ENCODE peak calls at places on chromosomes 1 and 21, in ten cellular contexts. I is endodermal cell, O is ovary, K is thoracic aorta, J is Caco-2, R is psoas muscle, S is PC-3, Z is Karpas-422, A is NT2/D1, P is lower lobe of right lung. M is an unnamed sample. For H3K27me3 and H3K36me3, the result is how much of the 10 kb centered on the place peaks cover.

GRCh38 chr1:201085902-201086735 is 26.1 kb downstream of the CACNA1S start:
- DNase-seq in I (peak), O (peak), K (no peak), J (peak), R (peak), S (peak), Z (peak), A (peak), P (peak), M (peak)

GRCh38 chr1:215710340-215710971 is 143.4 kb downstream of the KCTD3 start:
- DNase-seq in I (peak), O (no peak), K (no peak), J (peak), R (no peak), S (peak), Z (peak), A (peak), P (no peak), M (peak)

GRCh38 chr1:209761021-209761635 is 5.3 kb downstream of the TRAF3IP3 start:
- DNase-seq in I (no peak), O (no peak), K (no peak), J (no peak), R (no peak), S (no peak), Z (no peak), A (no peak), P (no peak), M (no peak)

GRCh38 chr21:42552407-42553336 is 39.0 kb downstream of the SLC37A1 start:
- DNase-seq in I (peak), O (no peak), K (no peak), J (no peak), R (no peak), S (no peak), Z (no peak), A (no peak), P (peak), M (peak)

GRCh38 chr1:205365945-205366463 is 9.3 kb upstream of the KLHDC8A start:
- DNase-seq in I (peak), O (no peak), K (no peak), J (no peak), R (no peak), S (peak), Z (no peak), A (no peak), P (no peak), M (no peak)

GRCh38 chr1:23478896-23479790 is 4.8 kb downstream of the ASAP3 start:
- DNase-seq in I (no peak), O (peak), K (peak), J (peak), R (peak), S (peak), Z (peak), A (no peak), P (peak), M (no peak)

GRCh38 chr21:44940116-44940631 is 345 bp downstream of the SLX9 start:
- DNase-seq in I (no peak), O (no peak), K (no peak), J (no peak), R (no peak), S (no peak), Z (peak), A (no peak), P (peak), M (no peak)

GRCh38 chr1:174931214-174931613 is 68.5 kb upstream of the CACYBP start:
- DNase-seq in I (no peak), O (no peak), K (no peak), J (no peak), R (no peak), S (peak), Z (no peak), A (no peak), P (no peak), M (no peak)

GRCh38 chr1:94634977-94635416 is 93.4 kb upstream of the F3 start:
- DNase-seq in I (no peak), O (no peak), K (no peak), J (no peak), R (no peak), S (no peak), Z (no peak), A (no peak), P (no peak), M (no peak)

GRCh38 chr1:83996621-83997020 is 2.3 kb downstream of the TTLL7 start:
- DNase-seq in I (no peak), O (no peak), K (no peak), J (no peak), R (no peak), S (no peak), Z (no peak), A (no peak), P (no peak), M (no peak)

GRCh38 chr1:98119793-98120192 is 199.0 kb upstream of the DPYD start:
- DNase-seq in I (peak), O (no peak), K (no peak), J (peak), R (no peak), S (peak), Z (peak), A (peak), P (no peak), M (peak)

GRCh38 chr1:102318104-102318806 is 321.5 kb upstream of the OLFM3 start:
- DNase-seq in I (no peak), O (no peak), K (no peak), J (no peak), R (no peak), S (no peak), Z (no peak), A (no peak), P (no peak), M (no peak)

GRCh38 chr1:169240449-169241242 is 127.0 kb downstream of the NME7 start:
- DNase-seq in I (no peak), O (no peak), K (no peak), J (no peak), R (no peak), S (peak), Z (no peak), A (no peak), P (no peak), M (no peak)

GRCh38 chr21:35217504-35218060 is 168.5 kb upstream of the RUNX1 start:
- DNase-seq in I (peak), O (no peak), K (no peak), J (peak), R (no peak), S (peak), Z (no peak), A (peak), P (no peak), M (peak)

GRCh38 chr1:4690951-4691675 is 36.7 kb downstream of the AJAP1 start:
- DNase-seq in I (no peak), O (no peak), K (no peak), J (no peak), R (no peak), S (peak), Z (no peak), A (no peak), P (no peak), M (peak)

GRCh38 chr21:31732891-31733520 is 1.1 kb upstream of the SCAF4 start:
- DNase-seq in I (peak), O (peak), K (no peak), J (peak), R (no peak), S (no peak), Z (peak), A (peak), P (no peak), M (peak)

GRCh38 chr1:78520216-78520615 is 29.4 kb downstream of the PTGFR start:
- DNase-seq in I (no peak), O (no peak), K (no peak), J (no peak), R (no peak), S (no peak), Z (no peak), A (no peak), P (no peak), M (no peak)

GRCh38 chr1:18485227-18485626 is 4.5 kb downstream of the KLHDC7A start:
- DNase-seq in I (peak), O (no peak), K (no peak), J (no peak), R (no peak), S (no peak), Z (no peak), A (no peak), P (no peak), M (no peak)

GRCh38 chr1:151985270-151985669 is 8.4 kb downstream of the S100A10 start:
- DNase-seq in I (no peak), O (no peak), K (no peak), J (no peak), R (no peak), S (no peak), Z (no peak), A (no peak), P (no peak), M (no peak)
- H3K4me3 ChIP-seq in I (no peak), O (no peak), K (no peak), J (no peak), R (no peak), S (no peak), Z (no peak), A (no peak), P (no peak), M (no peak)

GRCh38 chr1:77395051-77395450 is 113.2 kb downstream of the AK5 start:
- DNase-seq in I (no peak), O (no peak), K (no peak), J (no peak), R (no peak), S (peak), Z (no peak), A (no peak), P (no peak), M (no peak)
- H3K27me3 ChIP-seq in I (under half), O (under half), K (under half), J (under half), R (under half), S (under half), Z (under half), A (under half), P (under half), M (under half)

DNA sequence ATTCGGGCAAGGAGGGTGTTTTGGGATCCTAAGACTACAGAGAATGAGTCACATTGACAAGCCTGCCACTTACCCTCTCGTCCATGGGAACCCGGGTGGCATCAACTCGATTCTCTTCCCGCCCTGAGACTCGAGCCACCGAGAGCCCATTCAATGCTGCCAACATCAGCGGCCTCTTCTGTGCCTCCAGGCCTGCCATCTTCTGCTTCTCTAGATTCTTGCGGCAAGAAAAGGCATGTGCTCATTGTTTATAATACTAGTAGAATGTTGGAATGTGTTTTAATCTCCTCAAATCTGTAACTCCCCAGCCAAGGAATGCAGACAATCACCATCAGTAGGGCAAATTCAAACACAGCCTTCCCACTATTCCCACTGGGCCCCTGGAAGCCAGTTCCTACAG is 96.9 kb downstream of the SMYD2 start:
- DNase-seq in I (no peak), O (no peak), K (no peak), J (peak), R (no peak), S (no peak), Z (no peak), A (no peak), P (no peak), M (no peak)
- H3K36me3 ChIP-seq in I (half or more), O (under half), K (under half), J (under half), R (under half), S (under half), Z (under half), A (half or more), P (under half), M (under half)

DNA sequence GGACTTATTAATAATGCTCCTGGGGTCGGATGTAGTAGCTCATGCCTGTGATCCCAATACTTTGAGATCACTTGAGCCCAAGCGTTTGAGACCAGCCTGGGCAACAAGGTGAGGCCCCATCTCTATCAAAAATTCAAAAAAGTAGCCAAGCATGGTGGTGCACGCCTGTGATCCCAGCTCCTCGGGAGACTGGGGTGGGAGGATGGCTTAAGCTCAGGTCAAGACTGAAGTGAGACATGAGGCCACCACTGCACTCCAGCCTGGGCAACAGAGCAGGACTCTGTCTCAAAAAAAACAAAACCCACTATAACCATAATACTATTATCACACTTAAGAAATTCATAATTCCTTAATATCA is 1.6 kb upstream of the DEGS1 start:
- DNase-seq in I (no peak), O (no peak), K (no peak), J (no peak), R (no peak), S (no peak), Z (peak), A (no peak), P (no peak), M (no peak)
- H3K4me3 ChIP-seq in I (no peak), O (no peak), K (no peak), J (no peak), R (no peak), S (no peak), Z (no peak), A (no peak), P (no peak), M (no peak)